ENCODE peak calls at places on chromosomes 2 and 18, in four cellular contexts. One of them, this sample, is unnamed.

GRCh38 chr2:237904806-237905599 is 45.6 kb downstream of the RAMP1 start:
- DNase-seq in neuronal stem cell: no peak
- DNase-seq in mesenchymal stem cell: peak; percentile 74
- DNase-seq in H1: no peak
- DNase-seq in this sample: no peak

GRCh38 chr2:135490381-135490780 is 40.6 kb downstream of the ZRANB3 start:
- DNase-seq in neuronal stem cell: no peak
- DNase-seq in mesenchymal stem cell: peak; percentile 62
- DNase-seq in H1: no peak
- DNase-seq in this sample: no peak

GRCh38 chr2:232142502-232142901 is 181.0 kb downstream of the DIS3L2 start:
- DNase-seq in mesenchymal stem cell: no peak
- DNase-seq in H1: no peak
- DNase-seq in neuronal stem cell: no peak
- DNase-seq in this sample: no peak

GRCh38 chr2:55148269-55148668 is 83.8 kb downstream of the CLHC1 start:
- DNase-seq in H1: no peak
- DNase-seq in mesenchymal stem cell: peak; percentile 84
- DNase-seq in neuronal stem cell: no peak
- DNase-seq in this sample: no peak

GRCh38 chr2:84970956-84971798 is at the start of gene KCMF1:
- DNase-seq in neuronal stem cell: peak; percentile 65
- DNase-seq in H1: no peak
- DNase-seq in mesenchymal stem cell: peak; percentile 72
- DNase-seq in this sample: peak; percentile 74

GRCh38 chr2:241768251-241768711 is 8.3 kb upstream of the GAL3ST2 start:
- DNase-seq in neuronal stem cell: no peak
- DNase-seq in H1: no peak
- DNase-seq in mesenchymal stem cell: no peak
- DNase-seq in this sample: no peak

GRCh38 chr18:12929477-12930083 is 18.2 kb upstream of the SEH1L start:
- DNase-seq in neuronal stem cell: no peak
- DNase-seq in mesenchymal stem cell: no peak
- DNase-seq in H1: no peak
- DNase-seq in this sample: no peak

GRCh38 chr2:19361325-19361990 is 3.0 kb upstream of the OSR1 start:
- DNase-seq in neuronal stem cell: no peak
- DNase-seq in H1: no peak
- DNase-seq in mesenchymal stem cell: no peak
- DNase-seq in this sample: peak; percentile 56

GRCh38 chr2:161484061-161484460 is 68.0 kb downstream of the TBR1 start:
- DNase-seq in mesenchymal stem cell: no peak
- DNase-seq in neuronal stem cell: no peak
- DNase-seq in H1: no peak
- DNase-seq in this sample: no peak

GRCh38 chr2:235302263-235302662 is 191.6 kb upstream of the AGAP1 start:
- DNase-seq in H1: no peak
- DNase-seq in neuronal stem cell: no peak
- DNase-seq in mesenchymal stem cell: no peak
- DNase-seq in this sample: no peak

GRCh38 chr18:6341709-6342108 is 73.0 kb downstream of the L3MBTL4 start:
- DNase-seq in mesenchymal stem cell: no peak
- DNase-seq in H1: no peak
- DNase-seq in neuronal stem cell: no peak
- DNase-seq in this sample: no peak

GRCh38 chr2:69213201-69213600 is 173.8 kb downstream of the GFPT1 start:
- DNase-seq in neuronal stem cell: no peak
- DNase-seq in H1: no peak
- DNase-seq in mesenchymal stem cell: no peak
- DNase-seq in this sample: no peak

GRCh38 chr2:89844221-89844943 is 1152.9 kb downstream of the RPIA start:
- DNase-seq in H1: no peak
- DNase-seq in neuronal stem cell: no peak
- DNase-seq in mesenchymal stem cell: no peak
- DNase-seq in this sample: no peak

GRCh38 chr2:229212241-229212640 is 58.8 kb downstream of the PID1 start:
- DNase-seq in mesenchymal stem cell: peak; percentile 12
- DNase-seq in neuronal stem cell: no peak
- DNase-seq in H1: no peak
- DNase-seq in this sample: no peak

GRCh38 chr2:230569298-230569697 is 143.3 kb upstream of the CAB39 start:
- DNase-seq in mesenchymal stem cell: no peak
- DNase-seq in neuronal stem cell: no peak
- DNase-seq in H1: no peak
- DNase-seq in this sample: no peak

GRCh38 chr2:61340242-61340641 is 130.6 kb downstream of the USP34 start:
- DNase-seq in H1: no peak
- DNase-seq in neuronal stem cell: no peak
- DNase-seq in mesenchymal stem cell: peak; percentile 82
- DNase-seq in this sample: no peak

GRCh38 chr18:37298816-37299215 is 266.8 kb downstream of the CELF4 start:
- DNase-seq in H1: no peak
- DNase-seq in neuronal stem cell: no peak
- DNase-seq in mesenchymal stem cell: no peak
- DNase-seq in this sample: no peak

GRCh38 chr2:122543815-122544214 is 788.4 kb downstream of the TSN start:
- DNase-seq in neuronal stem cell: no peak
- DNase-seq in H1: no peak
- DNase-seq in mesenchymal stem cell: no peak
- DNase-seq in this sample: no peak

GRCh38 chr2:70514612-70515055 is 39.0 kb downstream of the TGFA start:
- DNase-seq in mesenchymal stem cell: no peak
- DNase-seq in neuronal stem cell: no peak
- DNase-seq in H1: no peak
- DNase-seq in this sample: no peak

GRCh38 chr18:7272268-7273049 is 41.6 kb downstream of the LRRC30 start:
- DNase-seq in mesenchymal stem cell: peak; percentile 63
- DNase-seq in H1: peak; percentile 46
- DNase-seq in neuronal stem cell: peak; percentile 63
- DNase-seq in this sample: peak; percentile 67

GRCh38 chr2:54109848-54110247 is 5.6 kb upstream of the ACYP2 start:
- DNase-seq in mesenchymal stem cell: no peak
- DNase-seq in neuronal stem cell: no peak
- DNase-seq in H1: no peak
- DNase-seq in this sample: no peak

GRCh38 chr2:54120950-54121349 is 5.5 kb downstream of the ACYP2 start:
- DNase-seq in neuronal stem cell: no peak
- DNase-seq in H1: no peak
- DNase-seq in mesenchymal stem cell: no peak
- DNase-seq in this sample: no peak

GRCh38 chr2:54114936-54115283 is 505 bp upstream of the ACYP2 start:
- DNase-seq in H1: no peak
- DNase-seq in neuronal stem cell: no peak
- DNase-seq in mesenchymal stem cell: no peak
- DNase-seq in this sample: no peak

GRCh38 chr2:54115284-54116137 is at the start of gene ACYP2:
- DNase-seq in mesenchymal stem cell: peak; percentile 96
- DNase-seq in neuronal stem cell: peak; percentile 89
- DNase-seq in H1: peak; percentile 66
- DNase-seq in this sample: peak; percentile 97
- H2BK15ac ChIP-seq in mesenchymal stem cell: peak within 1 kb of the TSS; percentile 98
- H2BK15ac ChIP-seq in neuronal stem cell: no peak within 1 kb of the TSS
- H2BK15ac ChIP-seq in H1: peak within 1 kb of the TSS; percentile 98
- H2BK15ac ChIP-seq in this sample: no peak within 1 kb of the TSS

GRCh38 chr18:23718731-23719130 is 29.5 kb downstream of the LAMA3 start:
- DNase-seq in H1: no peak
- DNase-seq in mesenchymal stem cell: no peak
- DNase-seq in neuronal stem cell: no peak
- DNase-seq in this sample: no peak

GRCh38 chr18:23716516-23716915 is 27.3 kb downstream of the LAMA3 start:
- DNase-seq in neuronal stem cell: no peak
- DNase-seq in H1: peak; percentile 44
- DNase-seq in mesenchymal stem cell: peak; percentile 87
- DNase-seq in this sample: peak; percentile 66

GRCh38 chr18:23716966-23717365 is 27.7 kb downstream of the LAMA3 start:
- DNase-seq in neuronal stem cell: no peak
- DNase-seq in mesenchymal stem cell: peak; percentile 28
- DNase-seq in H1: no peak
- DNase-seq in this sample: no peak

GRCh38 chr18:23719634-23720201 is 30.5 kb downstream of the LAMA3 start:
- DNase-seq in mesenchymal stem cell: peak; percentile 95
- DNase-seq in neuronal stem cell: no peak
- DNase-seq in H1: peak; percentile 46
- DNase-seq in this sample: no peak

GRCh38 chr18:23718243-23718720 is 29.0 kb downstream of the LAMA3 start:
- DNase-seq in H1: no peak
- DNase-seq in neuronal stem cell: no peak
- DNase-seq in mesenchymal stem cell: peak; percentile 67
- DNase-seq in this sample: no peak
- H2BK12ac ChIP-seq in H1: peak overlapping the region; percentile 72
- H2BK12ac ChIP-seq in neuronal stem cell: no peak overlapping the region
- H2BK12ac ChIP-seq in mesenchymal stem cell: peak overlapping the region; percentile 16
- H2BK12ac ChIP-seq in this sample: no peak overlapping the region

GRCh38 chr2:100248044-100248330 is 74.3 kb downstream of the LONRF2 start:
- DNase-seq in mesenchymal stem cell: no peak
- DNase-seq in H1: no peak
- DNase-seq in neuronal stem cell: no peak
- DNase-seq in this sample: no peak

GRCh38 chr2:100244881-100245605 is 77.3 kb downstream of the LONRF2 start:
- DNase-seq in neuronal stem cell: no peak
- DNase-seq in H1: no peak
- DNase-seq in mesenchymal stem cell: no peak
- DNase-seq in this sample: no peak

GRCh38 chr2:100247256-100248043 is 74.9 kb downstream of the LONRF2 start:
- DNase-seq in H1: no peak
- DNase-seq in mesenchymal stem cell: no peak
- DNase-seq in neuronal stem cell: no peak
- DNase-seq in this sample: no peak

GRCh38 chr2:100245681-100246080 is 76.6 kb downstream of the LONRF2 start:
- DNase-seq in H1: no peak
- DNase-seq in neuronal stem cell: no peak
- DNase-seq in mesenchymal stem cell: no peak
- DNase-seq in this sample: no peak

DNA sequence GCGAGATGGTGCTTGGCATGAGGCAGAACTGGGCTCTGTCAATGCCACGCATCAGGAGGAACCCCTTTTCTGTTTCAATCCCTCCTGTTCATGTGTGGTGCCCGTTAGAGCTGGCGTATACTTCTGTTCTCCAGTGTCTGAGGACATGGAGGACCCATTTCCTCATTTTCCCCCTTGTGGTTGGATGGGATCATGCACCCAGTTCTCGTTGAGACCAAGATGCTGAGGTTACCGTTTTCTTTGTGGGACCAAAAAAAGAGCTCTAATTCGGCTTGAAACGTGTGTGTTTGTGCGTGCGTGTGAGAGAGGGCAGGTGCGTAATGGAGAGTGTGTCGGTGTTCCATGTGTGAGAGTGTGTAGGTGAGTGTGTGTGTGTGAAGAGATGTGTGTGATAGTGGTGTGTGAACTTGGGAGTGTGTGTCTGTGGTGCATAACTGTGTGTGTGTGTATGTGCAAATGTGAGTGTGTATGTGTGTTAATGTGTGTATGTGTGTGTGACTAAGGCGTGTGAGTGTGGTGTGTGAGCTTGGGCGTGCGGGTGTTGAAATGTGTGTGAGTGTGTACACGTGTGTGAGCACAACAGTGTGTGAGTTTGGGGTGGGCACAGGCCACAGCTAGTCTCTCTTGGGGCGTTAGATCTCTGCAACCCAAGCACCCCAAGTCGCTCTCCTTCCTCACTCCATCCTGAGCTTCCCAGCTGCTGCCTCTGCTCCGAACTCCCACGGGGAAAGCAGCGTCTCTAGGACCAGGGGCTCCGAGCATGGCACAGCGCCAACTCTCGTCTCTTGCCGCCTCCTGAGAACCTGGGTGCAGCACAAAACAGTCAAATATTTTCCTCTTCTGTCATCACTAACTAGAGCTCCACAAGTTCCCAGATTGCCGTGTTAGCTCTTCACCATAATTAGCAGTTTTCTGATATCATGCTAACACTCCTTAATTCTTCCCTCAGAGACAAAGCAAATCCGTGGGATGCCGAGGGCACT is 75.8 kb downstream of the LONRF2 start:
- DNase-seq in mesenchymal stem cell: peak; percentile 35
- DNase-seq in neuronal stem cell: no peak
- DNase-seq in H1: no peak
- DNase-seq in this sample: no peak
- H2BK15ac ChIP-seq in mesenchymal stem cell: no peak overlapping the region
- H2BK15ac ChIP-seq in neuronal stem cell: no peak overlapping the region
- H2BK15ac ChIP-seq in H1: peak overlapping the region; percentile 46
- H2BK15ac ChIP-seq in this sample: no peak overlapping the region

DNA sequence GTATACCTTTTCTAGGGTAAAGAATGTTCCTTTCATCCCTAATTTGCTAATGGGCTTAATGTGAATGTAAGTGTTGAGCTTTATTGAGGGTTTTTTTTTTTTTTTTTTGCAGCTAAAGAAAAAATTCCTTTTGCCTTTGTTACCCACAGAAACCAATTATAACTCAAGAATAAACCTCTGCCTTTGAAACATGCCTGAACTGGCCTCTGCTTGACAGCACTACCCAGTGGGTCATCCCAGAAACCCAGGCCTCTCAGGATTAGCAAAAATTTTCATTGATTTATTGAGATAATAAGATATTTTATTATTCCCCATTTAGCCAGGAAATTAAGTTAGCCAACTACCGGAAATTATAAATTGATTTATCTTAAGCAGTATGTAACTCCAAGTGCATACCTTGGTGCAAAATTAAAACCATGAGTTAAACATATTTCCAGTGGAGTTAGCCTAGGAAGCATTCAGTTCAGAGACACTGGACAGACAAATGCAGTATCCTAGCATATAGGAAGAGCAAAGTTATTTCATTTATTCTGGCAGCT is 67.0 kb upstream of the RASGRP3 start:
- DNase-seq in H1: no peak
- DNase-seq in neuronal stem cell: no peak
- DNase-seq in mesenchymal stem cell: no peak
- DNase-seq in this sample: no peak
- H2BK12ac ChIP-seq in H1: no peak overlapping the region
- H2BK12ac ChIP-seq in neuronal stem cell: no peak overlapping the region
- H2BK12ac ChIP-seq in mesenchymal stem cell: peak overlapping the region; percentile 71
- H2BK12ac ChIP-seq in this sample: no peak overlapping the region

GRCh38 chr2:226180485-226180884 is 619.1 kb downstream of the IRS1 start:
- DNase-seq in mesenchymal stem cell: no peak
- DNase-seq in neuronal stem cell: no peak
- DNase-seq in H1: no peak
- DNase-seq in this sample: no peak
- H2BK15ac ChIP-seq in mesenchymal stem cell: no peak overlapping the region
- H2BK15ac ChIP-seq in neuronal stem cell: no peak overlapping the region
- H2BK15ac ChIP-seq in H1: no peak overlapping the region
- H2BK15ac ChIP-seq in this sample: no peak overlapping the region

GRCh38 chr2:221602938-221603337 is 30.8 kb upstream of the EPHA4 start:
- DNase-seq in mesenchymal stem cell: no peak
- DNase-seq in H1: no peak
- DNase-seq in neuronal stem cell: no peak
- DNase-seq in this sample: no peak

GRCh38 chr2:221596192-221596591 is 24.1 kb upstream of the EPHA4 start:
- DNase-seq in H1: no peak
- DNase-seq in neuronal stem cell: no peak
- DNase-seq in mesenchymal stem cell: peak; percentile 50
- DNase-seq in this sample: no peak

GRCh38 chr2:221601376-221601775 is 29.3 kb upstream of the EPHA4 start:
- DNase-seq in H1: no peak
- DNase-seq in mesenchymal stem cell: no peak
- DNase-seq in neuronal stem cell: no peak
- DNase-seq in this sample: no peak

GRCh38 chr2:221606369-221606768 is 34.3 kb upstream of the EPHA4 start:
- DNase-seq in H1: no peak
- DNase-seq in neuronal stem cell: peak; percentile 58
- DNase-seq in mesenchymal stem cell: no peak
- DNase-seq in this sample: no peak

GRCh38 chr2:221600388-221600787 is 28.3 kb upstream of the EPHA4 start:
- DNase-seq in H1: no peak
- DNase-seq in mesenchymal stem cell: no peak
- DNase-seq in neuronal stem cell: no peak
- DNase-seq in this sample: no peak
- H2BK12ac ChIP-seq in H1: peak overlapping the region; percentile 79
- H2BK12ac ChIP-seq in mesenchymal stem cell: no peak overlapping the region
- H2BK12ac ChIP-seq in neuronal stem cell: no peak overlapping the region
- H2BK12ac ChIP-seq in this sample: no peak overlapping the region